ENCODE peak calls at places on chromosomes 16 and 17, in seven cellular contexts. S is left ventricle myocardium inferior; X is GM12892; J is endothelial cell; N is fibroblast of pulmonary artery; H is stimulated activated CD4-positive, alpha-beta T cell treated with anti-CD3 and anti-CD28 coated beads, Interleukin-2, amount 100 ng/mL, for 48 hours; W is activated T-helper 1 cell treated with anti-CD3 and anti-CD28 coated beads, Interleukin-12 subunit alpha, Interleukin-12 subunit beta, Interleukin-2, Interleukin-4 antibody, amounts not matched to agents 30 ng/mL and 10 ng/mL and 1 ng/mL, durations not matched to agents 14 hours and 24 hours and 36 hours. Q is an unnamed sample.

GRCh38 chr17:8740486-8740885 is 4.2 kb downstream of the CCDC42 start:
- DNase-seq in S (no peak), W (peak; percentile 5), J (no peak), N (no peak), X (no peak), H (no peak), Q (no peak)

GRCh38 chr17:57707892-57708291 is 37.2 kb downstream of the CCDC182 start:
- DNase-seq in N (peak; percentile 3), X (no peak), J (peak; percentile 49), S (no peak), H (no peak), W (no peak), Q (no peak)

GRCh38 chr17:73205326-73205980 is 12.6 kb downstream of the COG1 start:
- DNase-seq in S (no peak), W (no peak), N (no peak), J (no peak), X (no peak), H (no peak), Q (no peak)

GRCh38 chr16:57256601-57257395 is 11.7 kb downstream of the ARL2BP start:
- DNase-seq in J (no peak), S (no peak), H (no peak), N (no peak), W (no peak), X (no peak), Q (no peak)

GRCh38 chr16:27284865-27285675 is 16.5 kb upstream of the NSMCE1 start:
- DNase-seq in N (no peak), X (no peak), S (no peak), J (no peak), W (no peak), H (no peak), Q (no peak)

GRCh38 chr16:81445143-81445922 is 725 bp downstream of the CMIP start:
- DNase-seq in X (peak; percentile 83), N (no peak), W (peak; percentile 32), J (peak; percentile 45), S (no peak), H (no peak), Q (peak; percentile 50)

GRCh38 chr16:87895641-87896141 is 26.4 kb upstream of the SLC7A5 start:
- DNase-seq in H (peak; percentile 71), X (peak; percentile 49), S (no peak), W (peak; percentile 83), N (no peak), J (no peak), Q (peak; percentile 49)

GRCh38 chr17:57989011-57989345 is 924 bp upstream of the VEZF1 start:
- DNase-seq in S (no peak), N (peak; percentile 35), H (no peak), J (no peak), W (no peak), X (no peak), Q (peak; percentile 31)

GRCh38 chr16:31085873-31086628 is 2.7 kb downstream of the PRSS53 start:
- DNase-seq in H (no peak), N (no peak), W (no peak), J (no peak), X (no peak), S (no peak), Q (no peak)

GRCh38 chr17:2259769-2260536 is 43.6 kb downstream of the SMG6 start:
- DNase-seq in S (no peak), X (peak; percentile 44), W (peak; percentile 76), J (no peak), H (peak; percentile 67), N (peak; percentile 26), Q (peak; percentile 74)

GRCh38 chr17:42399121-42399520 is 10.9 kb upstream of the STAT3 start:
- DNase-seq in N (no peak), W (no peak), X (no peak), S (no peak), H (no peak), J (no peak), Q (no peak)

GRCh38 chr16:78390070-78390469 is 290.6 kb downstream of the WWOX start:
- DNase-seq in H (no peak), S (no peak), N (no peak), J (no peak), W (no peak), X (no peak), Q (no peak)

GRCh38 chr17:4073983-4074830 is 68.6 kb downstream of the ZZEF1 start:
- DNase-seq in H (no peak), X (peak; percentile 65), J (no peak), W (no peak), N (no peak), S (no peak), Q (no peak)

GRCh38 chr16:84769416-84769815 is 50.4 kb upstream of the CRISPLD2 start:
- DNase-seq in S (no peak), W (no peak), J (no peak), X (no peak), H (no peak), N (no peak), Q (no peak)

GRCh38 chr17:2396568-2397246 is 4.2 kb downstream of the MNT start:
- DNase-seq in J (peak; percentile 80), X (no peak), H (no peak), S (peak; percentile 94), N (peak; percentile 99), W (peak; percentile 65), Q (peak; percentile 73)

GRCh38 chr17:73588291-73589095 is 55.8 kb downstream of the SDK2 start:
- DNase-seq in H (no peak), J (no peak), S (no peak), W (no peak), N (no peak), X (no peak), Q (no peak)

GRCh38 chr17:36592711-36593321 is 1.1 kb downstream of the DHRS11 start:
- DNase-seq in J (no peak), H (no peak), X (no peak), S (no peak), N (no peak), W (no peak), Q (no peak)

GRCh38 chr16:87135631-87136030 is 181.6 kb downstream of the C16orf95 start:
- DNase-seq in W (no peak), X (no peak), H (no peak), J (no peak), N (no peak), S (no peak), Q (no peak)

GRCh38 chr16:55325458-55326109 is 1.6 kb downstream of the IRX6 start:
- DNase-seq in N (no peak), H (no peak), J (no peak), W (no peak), S (no peak), X (no peak), Q (no peak)

GRCh38 chr16:75112281-75113045 is 4.1 kb downstream of the LDHD start:
- DNase-seq in S (no peak), J (no peak), H (no peak), N (no peak), W (no peak), X (no peak), Q (no peak)

GRCh38 chr16:85221081-85221809 is 109.0 kb upstream of the CIBAR2 start:
- DNase-seq in J (no peak), H (no peak), W (no peak), S (no peak), X (no peak), N (no peak), Q (no peak)